ENCODE peak calls at places on chromosomes 12 and 14, in five cellular contexts. A is stimulated activated CD4-positive, alpha-beta T cell treated with anti-CD3 and anti-CD28 coated beads, Interleukin-1b, Interleukin-23, amount 100 ng/mL, for 4 hours; Q is cardiac fibroblast; L is A673; T is SW480. O is an unnamed sample.

GRCh38 chr12:116662612-116663144 is 75.2 kb downstream of the SPRING1 start:
- DNase-seq in A (no peak), Q (no peak), L (no peak), T (peak), O (peak)

GRCh38 chr14:61271552-61271951 is 9.6 kb downstream of the TMEM30B start:
- DNase-seq in A (no peak), Q (no peak), L (no peak), T (no peak), O (no peak)

GRCh38 chr12:41190360-41190759 is 2.2 kb downstream of the PDZRN4 start:
- DNase-seq in A (no peak), Q (peak), L (peak), T (peak), O (no peak)

GRCh38 chr12:1758887-1759286 is 61.5 kb upstream of the LRTM2 start:
- DNase-seq in A (no peak), Q (peak), L (no peak), T (no peak), O (no peak)

GRCh38 chr14:69475194-69475818 is 9.2 kb upstream of the PLEKHD1 start:
- DNase-seq in A (no peak), Q (peak), L (peak), T (peak), O (no peak)

GRCh38 chr14:50116221-50116956 is at the start of gene VCPKMT:
- DNase-seq in A (peak), Q (peak), L (peak), T (peak), O (peak)

GRCh38 chr12:116057356-116057755 is 220.1 kb downstream of the MED13L start:
- DNase-seq in A (no peak), Q (no peak), L (no peak), T (no peak), O (no peak)

GRCh38 chr12:69471667-69472385 is 1.6 kb downstream of the FRS2 start:
- DNase-seq in A (no peak), Q (no peak), L (no peak), T (no peak), O (no peak)

GRCh38 chr12:12806784-12807516 is 6.2 kb upstream of the DDX47 start:
- DNase-seq in A (no peak), Q (no peak), L (no peak), T (no peak), O (no peak)

GRCh38 chr12:103196467-103196866 is 239.0 kb downstream of the ASCL1 start:
- DNase-seq in A (no peak), Q (no peak), L (no peak), T (no peak), O (no peak)

GRCh38 chr14:36508418-36509051 is 11.5 kb downstream of the NKX2-1 start:
- DNase-seq in A (no peak), Q (no peak), L (no peak), T (no peak), O (no peak)

GRCh38 chr12:45244561-45245348 is 28.9 kb downstream of the ANO6 start:
- DNase-seq in A (no peak), Q (peak), L (peak), T (no peak), O (no peak)

GRCh38 chr14:36001936-36002335 is 174.6 kb downstream of the PTCSC3 start:
- DNase-seq in A (no peak), Q (no peak), L (no peak), T (no peak), O (no peak)

GRCh38 chr12:123034865-123035264 is 54.4 kb downstream of the ARL6IP4 start:
- DNase-seq in A (peak), Q (no peak), L (peak), T (no peak), O (no peak)

GRCh38 chr14:101008631-101009336 is 105.3 kb upstream of the RTL1 start:
- DNase-seq in A (no peak), Q (no peak), L (no peak), T (no peak), O (no peak)

GRCh38 chr14:76882646-76883045 is 56.4 kb downstream of the LRRC74A start:
- DNase-seq in A (no peak), Q (no peak), L (peak), T (no peak), O (no peak)

GRCh38 chr12:132323171-132324010 is 6.0 kb downstream of the GALNT9 start:
- DNase-seq in A (no peak), Q (peak), L (no peak), T (no peak), O (no peak)

GRCh38 chr12:4555804-4556203 is 6.2 kb upstream of the DYRK4 start:
- DNase-seq in A (no peak), Q (peak), L (no peak), T (no peak), O (no peak)

GRCh38 chr14:90545431-90545830 is 148.6 kb downstream of the CALM1 start:
- DNase-seq in A (no peak), Q (no peak), L (no peak), T (no peak), O (no peak)

GRCh38 chr12:48063530-48063929 is 42.3 kb downstream of the SENP1 start:
- DNase-seq in A (no peak), Q (no peak), L (no peak), T (no peak), O (no peak)

GRCh38 chr14:72466325-72466724 is 427.6 kb downstream of the DPF3 start:
- DNase-seq in A (no peak), Q (no peak), L (no peak), T (no peak), O (no peak)

GRCh38 chr12:49273726-49274395 is 9.0 kb downstream of the TUBA1C start:
- DNase-seq in A (no peak), Q (no peak), L (no peak), T (no peak), O (no peak)

GRCh38 chr12:58341791-58342190 is 400.4 kb downstream of the ATP23 start:
- DNase-seq in A (no peak), Q (peak), L (peak), T (no peak), O (no peak)

GRCh38 chr12:6425588-6426531 is 18.9 kb upstream of the CD27 start:
- DNase-seq in A (no peak), Q (no peak), L (no peak), T (no peak), O (peak)

GRCh38 chr12:46209914-46210834 is 58.7 kb downstream of the SLC38A1 start:
- DNase-seq in A (peak), Q (peak), L (peak), T (peak), O (peak)

GRCh38 chr12:121990692-121991603 is 30.7 kb upstream of the BCL7A start:
- DNase-seq in A (no peak), Q (no peak), L (no peak), T (no peak), O (no peak)

GRCh38 chr14:91554535-91555332 is 44.6 kb upstream of the PPP4R3A start:
- DNase-seq in A (no peak), Q (no peak), L (no peak), T (peak), O (peak)

GRCh38 chr12:112677050-112677765 is 114.3 kb upstream of the RPH3A start:
- DNase-seq in A (no peak), Q (no peak), L (peak), T (no peak), O (no peak)

GRCh38 chr12:13380297-13380696 is 183.8 kb downstream of the EMP1 start:
- DNase-seq in A (no peak), Q (no peak), L (no peak), T (no peak), O (no peak)

GRCh38 chr12:71755146-71755892 is 656 bp downstream of the RAB21 start:
- DNase-seq in A (peak), Q (peak), L (peak), T (peak), O (no peak)

GRCh38 chr12:18681818-18682217 is 56.0 kb downstream of the PLCZ1 start:
- DNase-seq in A (no peak), Q (no peak), L (no peak), T (no peak), O (no peak)

GRCh38 chr14:89454971-89455370 is 37.9 kb upstream of the FOXN3 start:
- DNase-seq in A (no peak), Q (no peak), L (no peak), T (no peak), O (no peak)

GRCh38 chr12:4857472-4858291 is 52.0 kb upstream of the KCNA1 start:
- DNase-seq in A (peak), Q (peak), L (peak), T (peak), O (peak)

GRCh38 chr12:13102481-13103195 is 829 bp downstream of the GSG1 start:
- DNase-seq in A (no peak), Q (peak), L (no peak), T (no peak), O (peak)

GRCh38 chr14:22843123-22843925 is 6.9 kb downstream of the MMP14 start:
- DNase-seq in A (no peak), Q (no peak), L (no peak), T (no peak), O (no peak)

GRCh38 chr12:50103767-50104321 is at the start of gene GPD1:
- DNase-seq in A (no peak), Q (peak), L (peak), T (peak), O (peak)

GRCh38 chr14:30242742-30243141 is 315.1 kb upstream of the PRKD1 start:
- DNase-seq in A (no peak), Q (no peak), L (no peak), T (no peak), O (no peak)

GRCh38 chr14:67510836-67511235 is 22.3 kb upstream of the PLEKHH1 start:
- DNase-seq in A (no peak), Q (peak), L (no peak), T (no peak), O (no peak)